ENCODE peak calls at places on chromosomes 13 and 19, in five cellular contexts. M, Q, B, V and D are unnamed samples.
A peak's percentile ranks its signal among the peaks of the same experiment; 100 is the strongest.

GRCh38 chr13:48156466-48156865 is 61.6 kb upstream of the MED4 start:
- DNase-seq in M (peak; percentile 35), V (no peak), B (peak; percentile 71), Q (peak; percentile 37), D (no peak)

GRCh38 chr19:35107541-35107939 is 8.1 kb upstream of the FXYD3 start:
- DNase-seq in Q (no peak), M (peak; percentile 95), B (no peak), V (no peak), D (peak; percentile 55)

GRCh38 chr19:45069056-45069455 is 7.2 kb downstream of the ZNF296 start:
- DNase-seq in B (peak; percentile 84), Q (no peak), M (no peak), V (no peak), D (peak; percentile 61)

GRCh38 chr13:38399540-38399939 is 49.9 kb downstream of the UFM1 start:
- DNase-seq in Q (no peak), B (no peak), V (no peak), M (no peak), D (no peak)

GRCh38 chr19:6060600-6061391 is 49.5 kb downstream of the RFX2 start:
- DNase-seq in M (no peak), B (peak; percentile 55), Q (no peak), V (no peak), D (no peak)

GRCh38 chr13:30422056-30422914 is at the start of gene UBE2L5:
- DNase-seq in V (peak; percentile 59), B (peak; percentile 89), M (peak; percentile 73), Q (peak; percentile 29), D (peak; percentile 87)

GRCh38 chr19:49475995-49476880 is 2.2 kb downstream of the FLT3LG start:
- DNase-seq in M (no peak), Q (no peak), B (peak; percentile 96), V (peak; percentile 77), D (peak; percentile 80)

GRCh38 chr13:114226699-114227323 is 7.9 kb upstream of the CDC16 start:
- DNase-seq in V (peak; percentile 90), Q (peak; percentile 71), M (peak; percentile 64), B (peak; percentile 94), D (peak; percentile 60)

GRCh38 chr13:91950803-91951202 is 552.4 kb downstream of the GPC5 start:
- DNase-seq in M (no peak), Q (no peak), B (no peak), V (no peak), D (no peak)